ENCODE peak calls at places on chromosomes 6 and 20, in ten cellular contexts. Y is thoracic aorta; Z is CD8-positive, alpha-beta T cell; I is heart left ventricle; H is uterus; T is left lung; B is CD8-positive, alpha-beta memory T cell; E is osteoblast; N is endothelial cell of umbilical vein; F is AG04450. K is an unnamed sample.

GRCh38 chr6:135922170-135922569 is 70.7 kb downstream of the PDE7B start:
- DNase-seq in N (peak; percentile 90), E (peak; percentile 46), T (no peak), F (peak; percentile 91), B (no peak), H (peak; percentile 73), Y (no peak), Z (no peak), I (peak; percentile 58), K (peak; percentile 96)

GRCh38 chr6:47302043-47302442 is 7.7 kb downstream of the TNFRSF21 start:
- DNase-seq in H (no peak), I (no peak), E (no peak), Z (no peak), N (no peak), F (no peak), B (no peak), Y (no peak), T (no peak), K (no peak)

GRCh38 chr6:135493218-135493961 is 4.2 kb downstream of the AHI1 start:
- DNase-seq in Y (no peak), E (peak; percentile 73), B (no peak), Z (no peak), H (no peak), N (peak; percentile 35), T (no peak), F (no peak), I (no peak), K (no peak)

GRCh38 chr6:36383608-36384007 is 3.9 kb downstream of the ETV7 start:
- DNase-seq in Z (no peak), F (no peak), E (no peak), I (no peak), B (no peak), Y (no peak), T (no peak), H (no peak), N (no peak), K (no peak)

GRCh38 chr6:144989319-144990099 is 704.4 kb downstream of the UTRN start:
- DNase-seq in E (no peak), B (no peak), T (no peak), Y (no peak), H (no peak), F (no peak), Z (no peak), N (peak; percentile 63), I (no peak), K (no peak)

GRCh38 chr6:109743739-109744138 is 52.6 kb downstream of the FIG4 start:
- DNase-seq in E (peak; percentile 73), I (no peak), F (peak; percentile 15), T (no peak), Z (no peak), H (no peak), Y (no peak), B (no peak), N (peak; percentile 83), K (peak; percentile 62)

GRCh38 chr20:47788741-47789080 is 3.4 kb upstream of the SULF2 start:
- DNase-seq in F (no peak), I (no peak), E (no peak), Z (no peak), B (no peak), H (no peak), T (no peak), Y (no peak), N (no peak), K (no peak)

GRCh38 chr6:162963861-162964260 is 236.1 kb downstream of the PACRG start:
- DNase-seq in Y (no peak), I (no peak), E (no peak), F (no peak), N (no peak), T (no peak), H (no peak), B (no peak), Z (no peak), K (no peak)

GRCh38 chr6:140434761-140435160 is 1060.3 kb upstream of the CITED2 start:
- DNase-seq in F (no peak), Z (no peak), I (no peak), H (no peak), B (no peak), T (no peak), N (no peak), Y (no peak), E (no peak), K (peak; percentile 67)

GRCh38 chr20:12358006-12358654 is 440.4 kb downstream of the BTBD3 start:
- DNase-seq in B (no peak), N (no peak), I (no peak), T (no peak), Z (no peak), H (no peak), F (no peak), Y (no peak), E (no peak), K (peak; percentile 31)

GRCh38 chr6:116444991-116445566 is 16.1 kb upstream of the CALHM6 start:
- DNase-seq in I (no peak), Z (no peak), B (no peak), F (no peak), T (no peak), E (no peak), Y (no peak), N (no peak), H (no peak), K (peak; percentile 43)

GRCh38 chr6:38755207-38755606 is 40.1 kb downstream of the DNAH8 start:
- DNase-seq in H (no peak), B (no peak), Y (no peak), E (no peak), Z (no peak), F (no peak), I (no peak), N (no peak), T (no peak), K (peak; percentile 75)

DNA sequence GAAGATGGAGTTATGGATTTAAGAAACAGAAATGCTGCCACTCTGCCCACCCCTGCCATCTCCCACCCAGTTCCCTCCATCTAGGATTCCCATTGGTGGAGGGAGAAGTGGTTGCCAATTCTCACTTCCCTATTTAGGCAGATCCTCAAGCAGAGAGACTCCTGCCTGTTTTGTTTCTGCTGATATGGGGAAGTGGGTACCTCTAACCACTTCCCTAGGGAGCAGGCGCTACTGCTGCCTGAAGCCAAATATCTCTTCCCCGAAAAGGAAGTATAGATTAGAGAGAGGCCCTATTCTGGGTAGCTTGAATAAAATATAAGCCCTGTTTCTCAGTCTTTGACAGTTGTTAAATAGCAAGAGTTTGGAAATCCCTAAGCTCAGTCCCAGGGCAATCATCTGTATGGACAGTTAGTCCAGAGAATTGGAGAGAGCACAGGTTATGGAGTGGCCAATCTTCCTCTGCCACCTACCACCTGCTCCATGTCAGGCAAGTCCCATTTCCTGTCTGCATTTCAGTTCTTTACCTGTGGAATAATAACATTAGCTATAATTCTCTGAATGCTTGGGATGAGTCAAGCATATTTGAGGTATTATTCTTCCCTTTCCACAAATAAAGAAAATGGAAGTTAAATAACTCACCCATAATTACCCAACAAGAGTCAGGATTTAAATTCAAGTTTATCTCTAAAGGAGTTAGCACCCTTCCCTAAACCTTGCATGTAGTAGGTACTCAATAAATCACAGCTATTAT is 2.6 kb upstream of the ADGB start:
- DNase-seq in Z (no peak), E (no peak), T (no peak), Y (no peak), B (no peak), N (no peak), I (no peak), F (no peak), H (no peak), K (peak; percentile 54)
- H3K9me3 ChIP-seq in Z (no peaks in the 10 kb centered on the region), E (no peaks in the 10 kb centered on the region), T (no peaks in the 10 kb centered on the region), Y (no peaks in the 10 kb centered on the region), B (no peaks in the 10 kb centered on the region), N (no peaks in the 10 kb centered on the region), I (no peaks in the 10 kb centered on the region), F (no peaks in the 10 kb centered on the region), H (no peaks in the 10 kb centered on the region), K (no peaks in the 10 kb centered on the region)

DNA sequence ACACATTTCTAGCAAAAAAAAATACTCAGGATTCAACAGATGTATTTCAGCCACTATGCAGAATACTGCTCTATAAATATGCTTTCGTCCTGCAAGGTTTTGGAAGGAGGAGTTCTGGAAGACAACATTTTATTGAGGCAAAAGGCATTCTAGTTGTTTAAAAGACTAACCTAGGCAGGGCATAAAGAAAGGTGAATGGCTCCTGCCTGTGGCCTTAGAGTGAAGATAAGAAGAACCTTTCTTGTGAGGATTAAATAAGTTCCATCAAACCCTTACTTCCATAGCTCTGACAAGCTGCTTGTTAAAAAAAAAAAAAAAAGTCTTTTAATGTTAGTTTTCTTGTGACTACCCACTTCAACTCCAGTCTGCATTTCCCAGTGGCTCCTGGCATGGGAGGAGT is 139.8 kb downstream of the ADGRB3 start:
- DNase-seq in T (no peak), E (no peak), Z (no peak), H (no peak), B (no peak), Y (no peak), N (no peak), I (no peak), F (no peak), K (no peak)
- H3K9me3 ChIP-seq in T (no peaks in the 10 kb centered on the region), E (no peaks in the 10 kb centered on the region), Z (no peaks in the 10 kb centered on the region), H (no peaks in the 10 kb centered on the region), B (no peaks in the 10 kb centered on the region), Y (no peaks in the 10 kb centered on the region), N (no peaks in the 10 kb centered on the region), I (no peaks in the 10 kb centered on the region), F (no peaks in the 10 kb centered on the region), K (no peaks in the 10 kb centered on the region)

GRCh38 chr20:55977723-55978481 is 27.4 kb downstream of the CBLN4 start:
- DNase-seq in N (no peak), H (peak; percentile 39), E (no peak), Z (no peak), F (no peak), Y (no peak), I (no peak), T (no peak), B (no peak), K (no peak)

GRCh38 chr20:55978550-55978949 is 26.8 kb downstream of the CBLN4 start:
- DNase-seq in E (no peak), H (no peak), Y (no peak), T (no peak), F (no peak), I (no peak), B (no peak), Z (no peak), N (no peak), K (no peak)

DNA sequence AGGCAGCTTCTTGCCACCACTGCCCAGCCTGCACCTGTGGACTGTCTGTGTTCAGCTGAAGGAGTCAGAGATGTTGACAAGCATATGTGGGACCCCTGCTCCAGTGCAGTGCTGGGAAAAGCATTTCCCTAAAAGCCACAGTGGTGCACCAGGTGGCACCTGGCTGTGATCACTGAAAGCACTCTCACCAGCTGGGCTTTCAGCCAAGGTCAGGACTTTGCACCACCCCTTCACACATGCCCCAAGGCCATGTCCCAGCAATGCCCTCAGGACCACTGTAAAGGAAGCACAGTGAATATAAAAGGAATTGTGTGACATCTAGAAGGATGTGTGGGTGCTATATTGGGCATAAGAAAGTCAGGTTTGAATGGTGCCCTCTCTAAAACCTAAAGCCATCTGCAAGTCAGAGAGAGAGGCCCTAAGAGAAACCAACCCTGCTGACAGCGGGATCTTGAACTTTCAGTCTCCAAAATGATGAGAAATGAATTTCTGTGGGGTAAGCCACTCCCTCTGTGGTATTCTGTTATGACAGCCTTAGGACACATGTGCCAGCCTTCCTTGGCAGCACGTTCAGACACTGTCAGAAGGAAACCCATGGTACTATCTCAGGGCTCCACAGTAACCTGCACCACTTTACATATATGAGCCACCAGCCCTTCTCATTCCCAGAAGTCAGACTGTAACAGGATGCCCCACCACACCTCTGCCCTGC is 30.7 kb downstream of the CBLN4 start:
- DNase-seq in Y (no peak), H (no peak), F (no peak), B (no peak), N (no peak), T (peak; percentile 54), E (no peak), Z (no peak), I (no peak), K (no peak)
- H3K9me3 ChIP-seq in Y (no peaks in the 10 kb centered on the region), H (no peaks in the 10 kb centered on the region), F (peaks cover 31% of the 10 kb centered on the region), B (no peaks in the 10 kb centered on the region), N (peaks cover 5% of the 10 kb centered on the region), T (no peaks in the 10 kb centered on the region), E (no peaks in the 10 kb centered on the region), Z (no peaks in the 10 kb centered on the region), I (no peaks in the 10 kb centered on the region), K (no peaks in the 10 kb centered on the region)

GRCh38 chr20:42255820-42256219 is 637.6 kb upstream of the CHD6 start:
- DNase-seq in I (no peak), F (no peak), H (no peak), T (no peak), N (no peak), B (no peak), Z (no peak), Y (no peak), E (no peak), K (no peak)
- H3K9me3 ChIP-seq in I (no peaks in the 10 kb centered on the region), F (peaks cover 33% of the 10 kb centered on the region), H (no peaks in the 10 kb centered on the region), T (no peaks in the 10 kb centered on the region), N (peaks cover 7% of the 10 kb centered on the region), B (no peaks in the 10 kb centered on the region), Z (no peaks in the 10 kb centered on the region), Y (no peaks in the 10 kb centered on the region), E (peaks cover 4% of the 10 kb centered on the region), K (peaks cover 18% of the 10 kb centered on the region)